ENCODE peak calls at places on chromosomes 11 and 22, in seven cellular contexts. P is glomerular endothelial cell; J is T-helper 17 cell; W is BJ; A is GF-D8; X is body of pancreas; Y is activated CD8-positive, alpha-beta memory T cell treated with anti-CD3 and anti-CD28 coated beads, Interleukin-2, amount 50 U/mL, for 48 hours. Z is an unnamed sample.

GRCh38 chr11:73230276-73230875 is 12.3 kb downstream of the P2RY2 start:
- DNase-seq in P (no peak), J (no peak), W (no peak), A (no peak), X (no peak), Y (peak), Z (no peak)

GRCh38 chr11:75241036-75241905 is 697 bp downstream of the TPBGL start:
- DNase-seq in P (no peak), J (peak), W (peak), A (no peak), X (peak), Y (peak), Z (peak)

GRCh38 chr22:50061824-50062355 is 3.8 kb upstream of the TTLL8 start:
- DNase-seq in P (no peak), J (no peak), W (no peak), A (peak), X (no peak), Y (no peak), Z (no peak)

GRCh38 chr11:76578655-76579046 is 91.9 kb downstream of the LRRC32 start:
- DNase-seq in P (peak), J (no peak), W (no peak), A (no peak), X (peak), Y (no peak), Z (no peak)

GRCh38 chr11:1422481-1422880 is 32.7 kb downstream of the BRSK2 start:
- DNase-seq in P (no peak), J (no peak), W (no peak), A (no peak), X (no peak), Y (no peak), Z (no peak)

GRCh38 chr22:26429458-26430238 is 588 bp downstream of the ASPHD2 start:
- DNase-seq in P (no peak), J (no peak), W (no peak), A (no peak), X (no peak), Y (no peak), Z (peak)

GRCh38 chr11:72373163-72373562 is 61.2 kb downstream of the CLPB start:
- DNase-seq in P (no peak), J (no peak), W (no peak), A (no peak), X (no peak), Y (no peak), Z (no peak)

GRCh38 chr11:32658639-32659406 is 75.2 kb downstream of the EIF3M start:
- DNase-seq in P (no peak), J (no peak), W (no peak), A (no peak), X (no peak), Y (no peak), Z (no peak)

GRCh38 chr22:40406063-40406890 is 35.9 kb downstream of the SGSM3 start:
- DNase-seq in P (no peak), J (no peak), W (no peak), A (no peak), X (no peak), Y (no peak), Z (no peak)

GRCh38 chr11:123434262-123434661 is 4.2 kb downstream of the GRAMD1B start:
- DNase-seq in P (no peak), J (no peak), W (no peak), A (no peak), X (no peak), Y (no peak), Z (peak)

GRCh38 chr22:28497188-28497587 is 182.5 kb downstream of the TTC28 start:
- DNase-seq in P (no peak), J (no peak), W (no peak), A (no peak), X (no peak), Y (no peak), Z (no peak)

GRCh38 chr11:24239016-24239720 is 257.7 kb upstream of the LUZP2 start:
- DNase-seq in P (no peak), J (no peak), W (peak), A (no peak), X (no peak), Y (no peak), Z (no peak)

GRCh38 chr11:70865356-70865755 is 387.0 kb downstream of the SHANK2 start:
- DNase-seq in P (no peak), J (no peak), W (no peak), A (no peak), X (no peak), Y (no peak), Z (no peak)

GRCh38 chr11:123505546-123506299 is 75.7 kb downstream of the GRAMD1B start:
- DNase-seq in P (no peak), J (no peak), W (no peak), A (no peak), X (no peak), Y (no peak), Z (no peak)

GRCh38 chr11:813440-814096 is 3.8 kb downstream of the RPLP2 start:
- DNase-seq in P (no peak), J (no peak), W (no peak), A (no peak), X (no peak), Y (peak), Z (no peak)

GRCh38 chr11:2409026-2409553 is 8.5 kb downstream of the TSSC4 start:
- DNase-seq in P (no peak), J (no peak), W (no peak), A (no peak), X (no peak), Y (no peak), Z (no peak)

GRCh38 chr11:3001496-3001895 is 9.4 kb upstream of the NAP1L4 start:
- DNase-seq in P (no peak), J (no peak), W (no peak), A (no peak), X (peak), Y (no peak), Z (no peak)

GRCh38 chr11:94196363-94196762 is 67.7 kb downstream of the PANX1 start:
- DNase-seq in P (no peak), J (no peak), W (no peak), A (no peak), X (peak), Y (no peak), Z (no peak)

GRCh38 chr11:102810943-102811528 is 13.1 kb upstream of the MMP1 start:
- DNase-seq in P (no peak), J (no peak), W (no peak), A (no peak), X (no peak), Y (no peak), Z (no peak)

GRCh38 chr11:12172493-12173013 is 62.2 kb downstream of the MICAL2 start:
- DNase-seq in P (no peak), J (no peak), W (no peak), A (no peak), X (no peak), Y (no peak), Z (no peak)

GRCh38 chr22:16949561-16949960 is 58.5 kb downstream of the GAB4 start:
- DNase-seq in P (no peak), J (no peak), W (no peak), A (no peak), X (no peak), Y (no peak), Z (no peak)

GRCh38 chr11:63277345-63277943 is 34.0 kb upstream of the SLC22A25 start:
- DNase-seq in P (no peak), J (no peak), W (no peak), A (no peak), X (no peak), Y (no peak), Z (no peak)